ENCODE peak calls at places on chromosomes 3 and 15, in five cellular contexts. L, U, G, V and T are unnamed samples.

GRCh38 chr15:88699861-88700260 is 61.0 kb downstream of the ISG20 start:
- DNase-seq in G (peak), V (peak), U (no peak), L (no peak), T (no peak)

GRCh38 chr3:122975163-122975923 is 52.2 kb downstream of the SEMA5B start:
- DNase-seq in U (peak), G (no peak), L (peak), V (peak), T (peak)

GRCh38 chr15:65097651-65098263 is 17.2 kb downstream of the UBAP1L start:
- DNase-seq in V (no peak), L (no peak), G (no peak), U (no peak), T (no peak)

GRCh38 chr3:116112686-116113085 is 332.6 kb downstream of the LSAMP start:
- DNase-seq in U (no peak), L (no peak), V (no peak), G (no peak), T (no peak)

GRCh38 chr3:50675179-50676030 is 678 bp downstream of the DOCK3 start:
- DNase-seq in V (no peak), U (peak), L (peak), G (no peak), T (peak)

GRCh38 chr15:62739507-62739906 is 303.0 kb upstream of the TPM1 start:
- DNase-seq in G (no peak), L (no peak), U (peak), V (no peak), T (no peak)

GRCh38 chr15:51736646-51737537 is 563 bp downstream of the LYSMD2 start:
- DNase-seq in L (peak), V (peak), G (no peak), U (peak), T (peak)

GRCh38 chr15:59313703-59314332 is 58.9 kb downstream of the MYO1E start:
- DNase-seq in V (no peak), U (no peak), L (no peak), G (no peak), T (no peak)

GRCh38 chr3:141575879-141576743 is 89.3 kb downstream of the RASA2 start:
- DNase-seq in L (no peak), G (peak), U (peak), V (peak), T (peak)

GRCh38 chr3:17850448-17850847 is 108.0 kb upstream of the TBC1D5 start:
- DNase-seq in U (no peak), G (no peak), V (no peak), L (no peak), T (no peak)

GRCh38 chr3:184656991-184657669 is 54.7 kb downstream of the MAGEF1 start:
- DNase-seq in U (peak), G (no peak), L (peak), V (peak), T (peak)

GRCh38 chr3:110589381-110589780 is 482.2 kb upstream of the NECTIN3 start:
- DNase-seq in G (no peak), V (no peak), L (no peak), U (no peak), T (no peak)